ENCODE peak calls at places on chromosomes 16 and 17, in six cellular contexts. N, T, X, D, S and P are unnamed samples.

GRCh38 chr16:22161999-22162657 is at the start of gene SDR42E2:
- DNase-seq in N (no peak), T (no peak), X (peak; percentile 38), D (no peak), S (no peak), P (no peak)

GRCh38 chr16:31265329-31266245 is 5.8 kb downstream of the ITGAM start:
- DNase-seq in N (no peak), T (peak; percentile 60), X (peak; percentile 3), D (no peak), S (peak; percentile 3), P (no peak)

GRCh38 chr17:43011728-43012472 is 5.3 kb downstream of the IFI35 start:
- DNase-seq in N (no peak), T (no peak), X (no peak), D (no peak), S (no peak), P (no peak)

GRCh38 chr17:39090832-39091622 is 60.4 kb downstream of the PLXDC1 start:
- DNase-seq in N (no peak), T (no peak), X (no peak), D (no peak), S (no peak), P (no peak)

GRCh38 chr17:57455063-57455914 is 199.0 kb downstream of the MSI2 start:
- DNase-seq in N (no peak), T (peak; percentile 48), X (no peak), D (no peak), S (no peak), P (no peak)

GRCh38 chr17:35729405-35729833 is 2.0 kb upstream of the RASL10B start:
- DNase-seq in N (no peak), T (no peak), X (no peak), D (peak; percentile 34), S (no peak), P (no peak)

GRCh38 chr17:33396818-33397217 is 103.7 kb upstream of the ASIC2 start:
- DNase-seq in N (no peak), T (no peak), X (no peak), D (no peak), S (no peak), P (no peak)

GRCh38 chr17:18992454-18993130 is 12.0 kb downstream of the FAM83G start:
- DNase-seq in N (no peak), T (no peak), X (no peak), D (no peak), S (no peak), P (no peak)

GRCh38 chr17:76682306-76682705 is 28.5 kb downstream of the MXRA7 start:
- DNase-seq in N (peak; percentile 61), T (no peak), X (no peak), D (no peak), S (peak; percentile 78), P (peak; percentile 51)

GRCh38 chr16:53212899-53213235 is 158.1 kb downstream of the CHD9 start:
- DNase-seq in N (no peak), T (no peak), X (no peak), D (no peak), S (no peak), P (no peak)

GRCh38 chr17:51000835-51001638 is 119.6 kb downstream of the SPAG9 start:
- DNase-seq in N (no peak), T (peak; percentile 8), X (no peak), D (peak; percentile 67), S (peak; percentile 88), P (peak; percentile 31)

GRCh38 chr17:661509-661908 is 53.1 kb downstream of the VPS53 start:
- DNase-seq in N (no peak), T (peak; percentile 23), X (no peak), D (no peak), S (no peak), P (no peak)

GRCh38 chr17:1177099-1177996 is 2.4 kb downstream of the ABR start:
- DNase-seq in N (no peak), T (no peak), X (no peak), D (no peak), S (peak; percentile 45), P (no peak)

GRCh38 chr17:1107777-1108559 is 71.8 kb downstream of the ABR start:
- DNase-seq in N (peak; percentile 62), T (no peak), X (no peak), D (no peak), S (no peak), P (no peak)

GRCh38 chr17:33494156-33494555 is 201.1 kb upstream of the ASIC2 start:
- DNase-seq in N (no peak), T (no peak), X (no peak), D (no peak), S (peak; percentile 45), P (no peak)

GRCh38 chr17:54839022-54839806 is 61.4 kb upstream of the TOM1L1 start:
- DNase-seq in N (no peak), T (no peak), X (no peak), D (no peak), S (no peak), P (no peak)

GRCh38 chr17:4482338-4483011 is 16.2 kb upstream of the SPNS2 start:
- DNase-seq in N (no peak), T (no peak), X (no peak), D (no peak), S (no peak), P (no peak)

GRCh38 chr17:34378664-34379101 is 15.7 kb upstream of the CCL1 start:
- DNase-seq in N (no peak), T (peak; percentile 41), X (no peak), D (no peak), S (peak; percentile 23), P (no peak)

GRCh38 chr16:30567160-30567990 is 4.1 kb downstream of the ZNF688 start:
- DNase-seq in N (no peak), T (no peak), X (no peak), D (no peak), S (peak; percentile 53), P (no peak)

GRCh38 chr16:83928341-83929055 is 24.5 kb upstream of the OSGIN1 start:
- DNase-seq in N (no peak), T (no peak), X (no peak), D (no peak), S (peak; percentile 60), P (peak; percentile 82)

GRCh38 chr17:81910840-81911276 is 341 bp downstream of the PCYT2 start:
- DNase-seq in N (no peak), T (no peak), X (no peak), D (no peak), S (no peak), P (no peak)

GRCh38 chr16:681746-682427 is 1.7 kb downstream of the STUB1 start:
- DNase-seq in N (no peak), T (no peak), X (no peak), D (no peak), S (no peak), P (no peak)

GRCh38 chr17:61551255-61551742 is 39.7 kb downstream of the NACA2 start:
- DNase-seq in N (no peak), T (no peak), X (no peak), D (peak; percentile 67), S (peak; percentile 68), P (peak; percentile 7)

GRCh38 chr17:77894126-77894956 is 64.2 kb upstream of the TNRC6C start:
- DNase-seq in N (no peak), T (no peak), X (no peak), D (no peak), S (no peak), P (no peak)

GRCh38 chr17:30981531-30982519 is 11.0 kb downstream of the RNF135 start:
- DNase-seq in N (no peak), T (no peak), X (no peak), D (no peak), S (no peak), P (no peak)

GRCh38 chr17:27473748-27474609 is 17.7 kb downstream of the KSR1 start:
- DNase-seq in N (peak; percentile 62), T (no peak), X (no peak), D (no peak), S (peak; percentile 53), P (no peak)

GRCh38 chr17:71845354-71845753 is 275.5 kb upstream of the SOX9 start:
- DNase-seq in N (no peak), T (no peak), X (no peak), D (no peak), S (no peak), P (no peak)

GRCh38 chr16:12468552-12468951 is 335.1 kb downstream of the CPPED1 start:
- DNase-seq in N (no peak), T (no peak), X (no peak), D (no peak), S (no peak), P (no peak)

GRCh38 chr16:88340755-88341150 is 42.0 kb upstream of the ZNF469 start:
- DNase-seq in N (no peak), T (no peak), X (no peak), D (no peak), S (no peak), P (no peak)

GRCh38 chr16:88606146-88606757 is 32.1 kb upstream of the IL17C start:
- DNase-seq in N (no peak), T (no peak), X (no peak), D (no peak), S (no peak), P (no peak)

GRCh38 chr17:42163113-42163512 is 8.3 kb upstream of the RAB5C start:
- DNase-seq in N (no peak), T (no peak), X (peak; percentile 4), D (no peak), S (no peak), P (no peak)

GRCh38 chr17:1186214-1186820 is 6.5 kb upstream of the ABR start:
- DNase-seq in N (no peak), T (no peak), X (no peak), D (no peak), S (no peak), P (no peak)

GRCh38 chr16:14007460-14007859 is 63.7 kb upstream of the MRTFB start:
- DNase-seq in N (no peak), T (no peak), X (no peak), D (no peak), S (peak; percentile 66), P (peak; percentile 81)

GRCh38 chr16:79758615-79759346 is 158.2 kb upstream of the MAF start:
- DNase-seq in N (no peak), T (no peak), X (no peak), D (peak; percentile 70), S (no peak), P (no peak)

GRCh38 chr16:47499700-47500264 is 38.7 kb downstream of the PHKB start:
- DNase-seq in N (no peak), T (no peak), X (no peak), D (no peak), S (no peak), P (no peak)